ENCODE peak calls at places on chromosomes 6 and 20, in four cellular contexts. F is gastrocnemius medialis; K is naive thymus-derived CD4-positive, alpha-beta T cell; S is EH. Q is an unnamed sample.

GRCh38 chr20:57959589-57959988 is 249.8 kb upstream of the PMEPA1 start:
- DNase-seq in F (no peak), K (no peak), S (no peak), Q (no peak)

GRCh38 chr20:37387519-37388269 is 41.8 kb downstream of the SRC start:
- DNase-seq in F (no peak), K (no peak), S (no peak), Q (peak; percentile 2)

GRCh38 chr6:151175924-151176445 is 63.8 kb upstream of the AKAP12 start:
- DNase-seq in F (no peak), K (no peak), S (no peak), Q (no peak)

GRCh38 chr6:16141514-16141913 is 12.6 kb downstream of the MYLIP start:
- DNase-seq in F (no peak), K (no peak), S (no peak), Q (no peak)

GRCh38 chr6:161544801-161545490 is 271.1 kb upstream of the AGPAT4 start:
- DNase-seq in F (no peak), K (no peak), S (no peak), Q (no peak)

GRCh38 chr20:9609892-9610502 is 95.6 kb downstream of the LAMP5 start:
- DNase-seq in F (no peak), K (no peak), S (peak; percentile 68), Q (no peak)

GRCh38 chr20:6006603-6006949 is 47.3 kb downstream of the LRRN4 start:
- DNase-seq in F (no peak), K (no peak), S (no peak), Q (no peak)

GRCh38 chr20:38894091-38894847 is 31.9 kb upstream of the FAM83D start:
- DNase-seq in F (no peak), K (no peak), S (peak; percentile 4), Q (no peak)

GRCh38 chr20:41135187-41135887 is 2.0 kb upstream of the PLCG1 start:
- DNase-seq in F (no peak), K (peak; percentile 61), S (peak; percentile 34), Q (peak; percentile 62)

GRCh38 chr20:48600470-48600945 is 227.3 kb downstream of the PREX1 start:
- DNase-seq in F (no peak), K (no peak), S (no peak), Q (no peak)

GRCh38 chr20:18973499-18974173 is 160.1 kb downstream of the SCP2D1 start:
- DNase-seq in F (no peak), K (no peak), S (no peak), Q (no peak)

GRCh38 chr20:38127011-38127621 is 38.0 kb downstream of the TGM2 start:
- DNase-seq in F (peak; percentile 56), K (no peak), S (peak; percentile 91), Q (no peak)

GRCh38 chr6:56292505-56293181 is 45.3 kb upstream of the COL21A1 start:
- DNase-seq in F (peak; percentile 4), K (no peak), S (peak; percentile 54), Q (no peak)

GRCh38 chr20:56752274-56752673 is 123.2 kb downstream of the TFAP2C start:
- DNase-seq in F (no peak), K (no peak), S (peak; percentile 10), Q (no peak)

GRCh38 chr6:31529329-31530150 is 778 bp downstream of the MCCD1 start:
- DNase-seq in F (no peak), K (no peak), S (peak; percentile 13), Q (no peak)

GRCh38 chr6:133887478-133887877 is 1.4 kb upstream of the TCF21 start:
- DNase-seq in F (no peak), K (no peak), S (no peak), Q (no peak)

GRCh38 chr6:3911130-3911529 is 62.0 kb downstream of the FAM50B start:
- DNase-seq in F (no peak), K (no peak), S (peak; percentile 50), Q (no peak)

GRCh38 chr6:83633149-83633548 is 75.8 kb downstream of the SNAP91 start:
- DNase-seq in F (no peak), K (no peak), S (no peak), Q (no peak)

GRCh38 chr20:25270829-25271251 is 23.0 kb downstream of the PYGB start:
- DNase-seq in F (no peak), K (no peak), S (no peak), Q (no peak)

GRCh38 chr6:33863084-33863483 is 59.3 kb upstream of the MLN start:
- DNase-seq in F (no peak), K (no peak), S (no peak), Q (no peak)

GRCh38 chr6:13140972-13141371 is 187.4 kb downstream of the TBC1D7 start:
- DNase-seq in F (no peak), K (no peak), S (no peak), Q (no peak)

GRCh38 chr20:50624351-50625016 is 66.9 kb downstream of the RIPOR3 start:
- DNase-seq in F (no peak), K (no peak), S (no peak), Q (no peak)

GRCh38 chr20:19582782-19583181 is 175.3 kb upstream of the RIN2 start:
- DNase-seq in F (no peak), K (no peak), S (no peak), Q (no peak)

GRCh38 chr6:107956586-107957164 is 1.3 kb downstream of the SEC63 start:
- DNase-seq in F (no peak), K (no peak), S (peak; percentile 48), Q (no peak)

GRCh38 chr20:32573167-32573851 is 11.8 kb downstream of the NOL4L start:
- DNase-seq in F (no peak), K (no peak), S (no peak), Q (no peak)

GRCh38 chr20:642398-643174 is 10.4 kb downstream of the SRXN1 start:
- DNase-seq in F (no peak), K (no peak), S (no peak), Q (no peak)

GRCh38 chr20:24751551-24751950 is 197.5 kb upstream of the CST7 start:
- DNase-seq in F (no peak), K (no peak), S (no peak), Q (no peak)

GRCh38 chr6:92777146-92777740 is 642.1 kb downstream of the EPHA7 start:
- DNase-seq in F (no peak), K (no peak), S (no peak), Q (no peak)

GRCh38 chr6:44960898-44961297 is 367.2 kb upstream of the RUNX2 start:
- DNase-seq in F (no peak), K (no peak), S (peak; percentile 42), Q (no peak)

GRCh38 chr6:3727593-3728108 is 23.9 kb downstream of the PXDC1 start:
- DNase-seq in F (no peak), K (no peak), S (no peak), Q (no peak)

GRCh38 chr6:126170875-126171489 is 168.9 kb upstream of the CENPW start:
- DNase-seq in F (no peak), K (peak; percentile 3), S (peak; percentile 33), Q (no peak)

GRCh38 chr6:169479783-169480495 is 221.9 kb downstream of the WDR27 start:
- DNase-seq in F (no peak), K (no peak), S (no peak), Q (no peak)

GRCh38 chr6:77463881-77464867 is 883 bp upstream of the HTR1B start:
- DNase-seq in F (no peak), K (no peak), S (peak; percentile 25), Q (no peak)

GRCh38 chr6:30570760-30571084 is 520 bp upstream of the ABCF1 start:
- DNase-seq in F (peak; percentile 44), K (no peak), S (no peak), Q (no peak)

GRCh38 chr6:94600648-94601047 is 976.7 kb upstream of the MANEA start:
- DNase-seq in F (no peak), K (no peak), S (no peak), Q (no peak)

GRCh38 chr20:2172305-2173175 is 70.9 kb downstream of the STK35 start:
- DNase-seq in F (peak; percentile 37), K (peak; percentile 51), S (peak; percentile 68), Q (peak; percentile 73)

GRCh38 chr6:30599625-30600324 is 17.3 kb downstream of the PPP1R10 start:
- DNase-seq in F (no peak), K (no peak), S (no peak), Q (no peak)

GRCh38 chr6:7003041-7003440 is 104.7 kb upstream of the RREB1 start:
- DNase-seq in F (no peak), K (no peak), S (no peak), Q (no peak)